ENCODE peak calls at places on chromosomes 4 and X, in six cellular contexts. Q, G, Y, E, T and H are unnamed samples.

GRCh38 chrX:18714910-18715309 is 7.5 kb downstream of the PPEF1 start:
- DNase-seq in T (no peak), G (no peak), Q (no peak), Y (no peak), E (no peak), H (no peak)

GRCh38 chrX:369563-370101 is 17.1 kb downstream of the PPP2R3B start:
- DNase-seq in T (no peak), Q (no peak), G (no peak), E (no peak), Y (no peak), H (no peak)

GRCh38 chrX:150941580-150941979 is 41.6 kb upstream of the HMGB3 start:
- DNase-seq in T (peak), Y (no peak), G (no peak), Q (no peak), E (no peak), H (no peak)

GRCh38 chr4:90852232-90852631 is 725.0 kb downstream of the CCSER1 start:
- DNase-seq in Y (no peak), T (no peak), G (no peak), Q (no peak), E (no peak), H (no peak)

GRCh38 chr4:14446311-14446710 is 556.0 kb upstream of the CPEB2 start:
- DNase-seq in Q (no peak), E (no peak), G (no peak), Y (no peak), T (no peak), H (no peak)

GRCh38 chr4:106583567-106583966 is 215.0 kb upstream of the GIMD1 start:
- DNase-seq in G (peak), E (peak), T (no peak), Q (no peak), Y (peak), H (no peak)

GRCh38 chr4:153005914-153006381 is 69.8 kb downstream of the FHDC1 start:
- DNase-seq in Y (peak), Q (no peak), T (no peak), G (no peak), E (no peak), H (no peak)

GRCh38 chr4:137495578-137495977 is 36.7 kb downstream of the PCDH18 start:
- DNase-seq in Q (no peak), G (no peak), E (no peak), Y (no peak), T (no peak), H (no peak)

GRCh38 chr4:174314770-174315169 is 31.1 kb downstream of the CEP44 start:
- DNase-seq in G (peak), Q (no peak), Y (no peak), E (no peak), T (peak), H (no peak)

GRCh38 chr4:11429646-11430045 is 952 bp upstream of the HS3ST1 start:
- DNase-seq in E (no peak), G (no peak), Y (no peak), Q (no peak), T (no peak), H (no peak)

GRCh38 chr4:15755781-15756180 is 22.3 kb upstream of the CD38 start:
- DNase-seq in G (peak), Y (no peak), E (no peak), Q (no peak), T (no peak), H (no peak)

GRCh38 chr4:168293386-168293975 is 25.1 kb downstream of the DDX60 start:
- DNase-seq in T (no peak), G (no peak), Y (no peak), Q (no peak), E (no peak), H (no peak)

GRCh38 chr4:7539659-7540058 is 104.9 kb upstream of the PSAPL1 start:
- DNase-seq in Y (no peak), T (peak), Q (peak), G (peak), E (peak), H (no peak)

GRCh38 chrX:153755136-153755535 is 8.9 kb upstream of the PLXNB3 start:
- DNase-seq in Q (no peak), T (no peak), Y (no peak), G (no peak), E (no peak), H (no peak)

GRCh38 chr4:186939766-186940165 is 216.1 kb upstream of the FAT1 start:
- DNase-seq in Y (no peak), G (peak), T (no peak), E (no peak), Q (no peak), H (no peak)

GRCh38 chr4:18202510-18202909 is 181.0 kb upstream of the LCORL start:
- DNase-seq in E (no peak), Y (no peak), Q (no peak), T (no peak), G (no peak), H (no peak)

DNA sequence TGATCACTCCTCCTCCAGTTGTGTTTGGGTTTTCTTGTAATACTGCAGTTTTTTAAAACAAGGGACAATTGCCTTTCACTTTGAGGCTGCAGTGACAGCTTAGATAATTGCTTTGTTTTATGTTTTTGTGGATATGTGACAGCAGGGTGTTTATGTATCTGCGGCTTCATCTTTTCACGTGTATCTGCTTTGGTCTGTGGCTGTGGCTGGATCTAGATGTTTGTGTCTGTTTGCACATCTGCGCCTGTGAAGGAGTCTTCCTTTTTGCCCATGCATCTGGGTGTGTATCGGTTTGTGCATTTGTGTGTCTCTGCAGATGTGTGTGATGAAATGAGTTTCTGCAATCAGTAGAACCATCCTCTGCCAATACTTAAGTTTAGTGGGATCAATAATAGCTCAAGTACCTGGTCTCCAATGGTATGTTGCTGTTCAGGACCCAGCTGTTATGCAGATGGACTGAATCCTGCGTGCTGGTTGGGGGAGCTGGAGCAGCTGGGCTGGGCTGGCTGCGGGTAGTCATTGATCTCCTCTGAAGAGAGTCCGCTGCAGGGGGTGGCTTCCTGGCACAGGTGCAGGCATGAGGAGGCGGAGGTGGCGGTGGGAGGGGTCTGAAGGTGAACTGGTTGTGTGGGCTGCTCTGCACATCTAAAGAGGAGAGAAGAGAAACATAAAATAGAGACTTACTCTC is 390.3 kb downstream of the SH2D1A start:
- DNase-seq in Q (no peak), T (no peak), G (no peak), E (no peak), Y (no peak), H (no peak)
- TF ChIP-seq MYC in Q (no peak), T (no peak), G (no peak), E (no peak), Y (no peak), H (no peak)

DNA sequence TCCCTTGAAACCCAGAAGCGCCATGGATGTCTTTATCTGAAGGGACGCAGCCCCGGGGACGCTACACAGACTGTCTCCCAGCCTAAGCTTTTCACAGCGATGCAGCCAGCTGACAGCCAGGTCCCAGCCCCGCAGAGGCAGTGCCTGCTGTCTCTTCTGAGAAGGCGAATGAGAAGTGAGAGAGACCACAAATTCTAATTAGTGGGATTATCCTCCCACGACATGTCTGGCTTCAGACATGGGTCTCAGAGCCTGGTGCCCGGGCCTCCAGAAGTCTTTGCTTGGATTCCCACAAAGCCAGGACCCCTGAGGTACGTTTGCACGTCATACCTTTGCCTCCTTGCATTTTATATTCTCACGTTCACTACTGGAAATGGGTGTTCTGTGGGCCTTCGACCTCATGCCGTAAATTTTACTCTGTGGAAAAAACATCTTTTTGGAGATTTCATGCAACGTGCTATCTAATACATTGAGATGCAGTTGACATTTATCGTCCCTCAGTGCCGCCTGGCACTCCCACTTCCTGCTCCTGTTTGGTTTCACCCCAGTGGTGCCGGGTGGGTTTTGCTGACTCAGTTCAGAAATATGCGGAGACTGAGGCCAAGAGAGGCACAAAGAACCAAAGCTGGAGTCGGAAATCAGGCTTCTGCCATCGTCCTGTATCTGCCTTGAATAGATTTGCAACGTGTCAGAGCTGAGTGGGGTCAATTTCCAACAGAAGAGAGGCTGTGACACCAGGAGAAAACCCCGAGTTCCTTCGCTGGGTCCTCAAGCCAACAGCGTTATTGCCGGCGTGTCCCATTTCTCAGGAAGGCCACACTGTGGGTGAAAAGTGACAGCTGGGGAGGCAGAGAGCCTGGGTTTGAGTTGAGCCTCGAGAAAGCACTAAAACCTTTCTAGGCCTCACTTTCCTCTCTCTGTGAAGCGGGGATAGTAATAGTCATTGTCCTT is 114.4 kb downstream of the STK32B start:
- DNase-seq in G (no peak), T (no peak), Q (no peak), E (no peak), Y (peak), H (no peak)
- TF ChIP-seq MYC in G (no peak), T (no peak), Q (no peak), E (no peak), Y (no peak), H (no peak)

GRCh38 chrX:146907391-146908240 is 93.1 kb upstream of the CXorf51A start:
- DNase-seq in E (no peak), T (no peak), G (no peak), Y (no peak), Q (no peak), H (no peak)
- TF ChIP-seq MYC in E (no peak), T (no peak), G (no peak), Y (no peak), Q (no peak), H (no peak)

GRCh38 chrX:33207056-33207455 is 4.3 kb downstream of the DMD start:
- DNase-seq in T (no peak), Y (peak), Q (no peak), G (no peak), E (no peak), H (no peak)

GRCh38 chrX:33210156-33210555 is 1.2 kb downstream of the DMD start:
- DNase-seq in Y (no peak), G (no peak), Q (no peak), T (no peak), E (no peak), H (no peak)

GRCh38 chrX:33211356-33212254 is at the start of gene DMD:
- DNase-seq in E (no peak), Y (peak), Q (peak), G (no peak), T (no peak), H (no peak)
- TF ChIP-seq MYC in E (no peak), Y (no peak), Q (no peak), G (no peak), T (no peak), H (no peak)

GRCh38 chrX:102669526-102669925 is 18.2 kb downstream of the GPRASP1 start:
- DNase-seq in Q (no peak), G (no peak), Y (peak), T (no peak), E (no peak), H (no peak)
- TF ChIP-seq MYC in Q (no peak), G (no peak), Y (no peak), T (no peak), E (no peak), H (no peak)

DNA sequence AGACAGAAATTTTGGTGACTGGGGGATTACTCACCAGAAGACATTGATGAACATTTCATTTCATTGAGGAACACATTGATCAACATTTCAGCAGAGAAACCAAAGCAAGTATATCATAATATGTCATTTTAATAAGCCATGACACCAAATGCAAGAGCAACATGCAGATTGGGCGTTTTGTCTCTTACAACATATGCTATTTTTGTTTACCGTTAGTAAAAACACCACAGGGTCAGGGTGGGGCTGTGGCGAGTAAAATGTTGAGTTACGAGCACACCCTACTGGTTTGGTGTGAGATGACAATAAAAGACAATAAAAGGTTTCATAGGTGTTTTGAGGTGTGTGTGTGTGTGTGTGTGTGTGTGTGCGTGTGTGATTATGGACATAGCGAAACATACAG is 294.5 kb downstream of the PDGFC start:
- DNase-seq in Y (peak), Q (peak), G (peak), T (no peak), E (peak), H (no peak)
- TF ChIP-seq MYC in Y (no peak), Q (no peak), G (no peak), T (no peak), E (no peak), H (no peak)

DNA sequence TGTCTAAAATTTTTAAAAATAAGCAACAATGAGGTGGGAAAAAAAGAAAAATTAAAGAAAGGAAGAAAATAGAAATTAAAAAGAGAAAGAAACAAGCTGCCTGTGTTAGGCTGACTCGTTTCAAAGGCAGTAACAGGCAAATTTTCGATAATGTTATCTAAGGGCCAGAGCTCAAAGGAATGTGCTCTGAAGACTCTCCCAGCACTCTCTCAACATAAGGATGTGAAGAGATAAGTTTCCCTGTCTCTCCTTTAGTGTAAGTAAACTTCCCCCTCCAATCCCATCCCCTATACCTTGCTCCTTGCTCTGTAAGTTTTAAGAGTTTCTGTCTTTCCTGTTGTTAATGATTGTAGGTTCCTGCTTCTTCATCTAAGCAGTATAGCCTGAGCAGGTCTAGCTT is 172.8 kb downstream of the TEX13C start:
- DNase-seq in Y (no peak), T (peak), G (no peak), Q (no peak), E (no peak), H (no peak)
- TF ChIP-seq MYC in Y (no peak), T (no peak), G (no peak), Q (no peak), E (no peak), H (no peak)

GRCh38 chr4:128371004-128371777 is 83.6 kb upstream of the PGRMC2 start:
- DNase-seq in T (no peak), Y (no peak), E (no peak), G (no peak), Q (no peak), H (no peak)
- TF ChIP-seq MYC in T (no peak), Y (no peak), E (no peak), G (no peak), Q (no peak), H (no peak)

GRCh38 chr4:683247-683897 is 5.6 kb downstream of the SLC49A3 start:
- DNase-seq in Q (no peak), E (no peak), T (no peak), G (no peak), Y (no peak), H (no peak)

GRCh38 chr4:680931-681645 is 6.7 kb downstream of the MYL5 start:
- DNase-seq in Q (no peak), T (peak), G (peak), E (no peak), Y (no peak), H (no peak)

GRCh38 chr4:682490-683172 is 6.3 kb downstream of the SLC49A3 start:
- DNase-seq in Y (no peak), E (no peak), G (no peak), T (no peak), Q (no peak), H (no peak)

GRCh38 chr4:680565-680930 is 6.2 kb downstream of the MYL5 start:
- DNase-seq in G (peak), E (no peak), Y (no peak), T (peak), Q (no peak), H (no peak)

DNA sequence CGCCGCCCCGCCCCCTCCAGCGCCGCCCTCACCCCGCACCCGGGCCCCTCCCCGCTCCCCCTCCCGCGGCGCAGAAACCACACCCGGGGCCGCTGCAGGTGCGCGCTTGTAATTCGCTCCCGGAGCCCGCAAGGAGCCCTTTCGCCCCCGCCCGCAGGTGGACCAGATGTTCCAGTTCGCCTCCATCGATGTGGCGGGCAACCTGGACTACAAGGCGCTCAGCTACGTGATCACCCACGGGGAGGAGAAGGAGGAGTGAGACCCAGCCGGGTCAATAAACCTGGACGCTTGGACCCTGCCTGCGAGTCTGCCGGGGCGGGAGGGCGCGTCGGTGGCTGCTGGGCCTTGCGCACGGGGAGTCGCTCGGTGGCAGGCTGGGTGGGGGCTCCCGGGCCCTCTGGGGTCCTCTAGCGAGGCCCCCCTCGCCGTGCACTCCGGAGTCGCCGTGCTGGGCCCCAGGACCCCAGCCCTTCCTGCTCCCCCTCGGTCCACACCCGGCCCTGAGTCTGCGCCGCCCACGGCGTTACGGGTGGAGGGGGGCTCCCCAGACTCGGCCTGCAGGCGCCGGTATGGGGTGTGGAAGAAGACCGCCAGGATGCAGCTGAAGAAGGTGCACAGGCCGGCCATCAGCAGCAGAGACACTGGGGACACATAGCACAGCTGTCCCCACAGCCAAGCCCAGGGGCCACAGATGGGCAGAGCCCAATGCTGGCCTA is 7.1 kb downstream of the SLC49A3 start:
- DNase-seq in Y (no peak), Q (peak), G (no peak), T (peak), E (no peak), H (no peak)
- TF ChIP-seq MYC in Y (no peak), Q (peak), G (no peak), T (no peak), E (no peak), H (no peak)